ENCODE peak calls at places on chromosomes 3 and 15, in four cellular contexts. R is SK-N-SH, Z is IMR-90, S is HCT116. I is an unnamed sample.

GRCh38 chr3:35448681-35449080 is 190.6 kb upstream of the ARPP21 start:
- DNase-seq in R (no peak), Z (no peak), S (no peak), I (no peak)

GRCh38 chr3:116770815-116771450 is 61.4 kb downstream of the TUSC7 start:
- DNase-seq in R (peak; percentile 55), Z (peak; percentile 80), S (peak; percentile 54), I (peak; percentile 53)

GRCh38 chr15:72339777-72340177 is 19.8 kb upstream of the CELF6 start:
- DNase-seq in R (peak; percentile 62), Z (peak; percentile 91), S (no peak), I (no peak)

GRCh38 chr3:105401254-105401653 is 34.5 kb downstream of the ALCAM start:
- DNase-seq in R (no peak), Z (no peak), S (no peak), I (no peak)

GRCh38 chr15:90213123-90213817 is 12.1 kb downstream of the SEMA4B start:
- DNase-seq in R (no peak), Z (no peak), S (no peak), I (no peak)

GRCh38 chr3:18575573-18575972 is 150.4 kb upstream of the SATB1 start:
- DNase-seq in R (no peak), Z (no peak), S (no peak), I (no peak)

GRCh38 chr15:88911766-88912118 is 1.4 kb downstream of the MFGE8 start:
- DNase-seq in R (no peak), Z (peak; percentile 70), S (no peak), I (no peak)

GRCh38 chr15:29123991-29124390 is 145.6 kb downstream of the NSMCE3 start:
- DNase-seq in R (no peak), Z (no peak), S (no peak), I (no peak)

GRCh38 chr15:64282701-64283100 is 73.3 kb downstream of the CSNK1G1 start:
- DNase-seq in R (no peak), Z (peak; percentile 48), S (no peak), I (no peak)

DNA sequence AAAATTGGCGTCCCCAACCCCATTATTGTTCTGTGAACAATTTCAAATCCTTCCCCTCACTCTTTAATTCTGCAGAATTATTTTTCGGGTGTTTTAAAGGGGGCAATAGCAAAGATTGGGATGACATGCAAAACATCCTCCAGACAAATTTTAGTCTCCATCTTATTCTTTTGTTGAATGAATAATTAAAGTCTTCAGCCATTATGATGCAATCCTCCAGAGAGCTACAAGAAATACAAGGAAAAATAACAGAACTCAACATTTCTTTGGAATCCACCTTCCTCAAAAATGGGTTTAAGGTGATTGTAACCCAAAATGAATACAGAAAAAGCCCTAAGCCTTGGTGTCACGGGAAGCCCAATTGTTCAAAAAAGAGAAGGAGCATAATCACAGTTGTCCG is 49.9 kb downstream of the FOXP1 start:
- DNase-seq in R (no peak), Z (no peak), S (no peak), I (no peak)
- H3K27ac ChIP-seq in R (no peak overlapping the region), Z (no peak overlapping the region), S (no peak overlapping the region), I (peak overlapping the region; percentile 72)

DNA sequence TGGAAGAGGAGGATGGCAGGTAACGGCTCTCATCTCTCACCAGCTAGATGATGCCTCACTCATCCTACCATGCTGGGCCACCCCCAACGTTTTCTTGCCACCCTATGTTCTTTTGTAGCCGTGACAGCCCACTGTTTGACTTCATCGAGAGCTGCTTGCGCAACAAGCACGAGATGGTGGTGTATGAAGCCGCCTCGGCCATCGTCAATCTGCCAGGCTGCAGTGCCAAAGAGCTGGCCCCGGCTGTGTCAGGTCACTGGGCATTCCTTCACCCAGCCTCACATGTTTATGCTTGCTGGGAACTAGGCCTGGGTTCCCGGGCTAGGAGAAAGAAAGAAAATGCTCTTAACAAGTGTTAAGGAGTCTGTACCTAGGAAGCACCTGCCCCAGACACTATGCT is 8.2 kb downstream of the COPG1 start:
- DNase-seq in R (no peak), Z (no peak), S (no peak), I (no peak)
- H3K36me3 ChIP-seq in R (peaks cover 77% of the 10 kb centered on the region), Z (peaks cover 76% of the 10 kb centered on the region), S (peaks cover 52% of the 10 kb centered on the region), I (peaks cover 41% of the 10 kb centered on the region)

GRCh38 chr3:34206996-34207395 is 408.6 kb downstream of the PDCD6IP start:
- DNase-seq in R (no peak), Z (peak; percentile 0), S (no peak), I (no peak)

GRCh38 chr3:34202975-34203374 is 404.5 kb downstream of the PDCD6IP start:
- DNase-seq in R (no peak), Z (no peak), S (no peak), I (no peak)

GRCh38 chr3:34200576-34200975 is 402.1 kb downstream of the PDCD6IP start:
- DNase-seq in R (no peak), Z (no peak), S (no peak), I (no peak)

GRCh38 chr3:34207826-34208225 is 409.4 kb downstream of the PDCD6IP start:
- DNase-seq in R (no peak), Z (no peak), S (no peak), I (no peak)

GRCh38 chr3:34203386-34203785 is 405.0 kb downstream of the PDCD6IP start:
- DNase-seq in R (no peak), Z (no peak), S (no peak), I (no peak)
- H3K27ac ChIP-seq in R (no peak overlapping the region), Z (no peak overlapping the region), S (no peak overlapping the region), I (no peak overlapping the region)

GRCh38 chr15:58641660-58642059 is 107.8 kb downstream of the ADAM10 start:
- DNase-seq in R (no peak), Z (no peak), S (no peak), I (no peak)

GRCh38 chr15:58643996-58644395 is 105.5 kb downstream of the ADAM10 start:
- DNase-seq in R (no peak), Z (no peak), S (no peak), I (no peak)

GRCh38 chr15:58639002-58639756 is 110.3 kb downstream of the ADAM10 start:
- DNase-seq in R (no peak), Z (no peak), S (no peak), I (no peak)

DNA sequence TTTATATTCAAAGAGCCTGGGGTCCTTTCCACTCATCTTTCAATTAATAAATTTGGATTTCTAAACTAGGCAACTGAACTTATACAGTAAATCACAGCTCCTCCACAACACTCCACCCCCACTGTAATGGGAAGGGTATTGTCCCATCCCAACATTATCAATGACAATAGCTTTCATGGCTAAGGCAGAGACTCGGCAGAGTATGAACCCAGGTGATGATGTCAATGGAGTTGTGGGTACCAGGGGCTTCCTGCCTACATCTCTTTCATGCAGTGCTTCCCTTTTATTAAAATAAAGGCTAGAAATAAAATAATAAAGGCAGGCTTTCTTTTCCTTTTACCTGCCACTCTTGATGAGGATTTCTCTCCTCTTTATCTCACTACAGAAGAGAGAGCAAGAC is 109.5 kb downstream of the ADAM10 start:
- DNase-seq in R (no peak), Z (no peak), S (no peak), I (no peak)
- H3K36me3 ChIP-seq in R (peaks cover 33% of the 10 kb centered on the region), Z (peaks cover 18% of the 10 kb centered on the region), S (peaks cover 7% of the 10 kb centered on the region), I (no peaks in the 10 kb centered on the region)

GRCh38 chr3:106963446-106963845 is 413.8 kb upstream of the CCDC54 start:
- DNase-seq in R (no peak), Z (peak; percentile 59), S (no peak), I (no peak)
- H3K27ac ChIP-seq in R (no peak overlapping the region), Z (no peak overlapping the region), S (no peak overlapping the region), I (no peak overlapping the region)

DNA sequence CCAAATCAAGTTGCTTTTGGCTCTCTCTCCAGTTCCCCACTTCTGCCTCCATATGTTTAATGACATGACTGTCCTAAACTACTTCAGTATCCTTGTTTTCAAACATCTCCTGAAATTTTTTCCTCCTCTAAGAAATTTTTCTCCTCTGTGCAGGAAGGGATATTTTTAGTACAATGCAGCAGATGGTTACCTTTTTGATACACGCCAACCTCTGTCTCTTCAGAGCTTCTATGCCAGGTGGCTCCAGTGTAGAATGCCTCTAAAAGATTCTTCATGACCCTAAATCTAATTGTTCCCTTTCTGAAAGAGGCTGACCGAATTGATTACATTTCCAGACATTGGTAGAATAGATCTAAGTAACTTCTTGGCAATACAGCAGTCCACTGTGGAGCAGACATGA is 33.7 kb downstream of the TMOD3 start:
- DNase-seq in R (no peak), Z (no peak), S (no peak), I (no peak)
- H3K36me3 ChIP-seq in R (peaks cover 29% of the 10 kb centered on the region), Z (peaks cover 9% of the 10 kb centered on the region), S (peaks cover 12% of the 10 kb centered on the region), I (no peaks in the 10 kb centered on the region)

GRCh38 chr3:46926871-46927717 is 49.5 kb downstream of the CCDC12 start:
- DNase-seq in R (no peak), Z (no peak), S (no peak), I (peak; percentile 40)
- H3K27ac ChIP-seq in R (no peak overlapping the region), Z (no peak overlapping the region), S (no peak overlapping the region), I (peak overlapping the region; percentile 8)

GRCh38 chr3:170132335-170132734 is 49.2 kb downstream of the PHC3 start:
- DNase-seq in R (no peak), Z (no peak), S (no peak), I (no peak)
- H3K36me3 ChIP-seq in R (peaks cover 88% of the 10 kb centered on the region), Z (peaks cover 28% of the 10 kb centered on the region), S (peaks cover 30% of the 10 kb centered on the region), I (peaks cover 15% of the 10 kb centered on the region)

GRCh38 chr3:31696815-31697548 is 164.3 kb downstream of the STT3B start:
- DNase-seq in R (no peak), Z (no peak), S (no peak), I (no peak)

GRCh38 chr3:31693346-31693745 is 160.6 kb downstream of the STT3B start:
- DNase-seq in R (no peak), Z (no peak), S (no peak), I (no peak)

GRCh38 chr3:31696009-31696297 is 163.2 kb downstream of the STT3B start:
- DNase-seq in R (no peak), Z (no peak), S (no peak), I (no peak)

GRCh38 chr3:31692714-31693113 is 160.0 kb downstream of the STT3B start:
- DNase-seq in R (no peak), Z (no peak), S (no peak), I (no peak)

DNA sequence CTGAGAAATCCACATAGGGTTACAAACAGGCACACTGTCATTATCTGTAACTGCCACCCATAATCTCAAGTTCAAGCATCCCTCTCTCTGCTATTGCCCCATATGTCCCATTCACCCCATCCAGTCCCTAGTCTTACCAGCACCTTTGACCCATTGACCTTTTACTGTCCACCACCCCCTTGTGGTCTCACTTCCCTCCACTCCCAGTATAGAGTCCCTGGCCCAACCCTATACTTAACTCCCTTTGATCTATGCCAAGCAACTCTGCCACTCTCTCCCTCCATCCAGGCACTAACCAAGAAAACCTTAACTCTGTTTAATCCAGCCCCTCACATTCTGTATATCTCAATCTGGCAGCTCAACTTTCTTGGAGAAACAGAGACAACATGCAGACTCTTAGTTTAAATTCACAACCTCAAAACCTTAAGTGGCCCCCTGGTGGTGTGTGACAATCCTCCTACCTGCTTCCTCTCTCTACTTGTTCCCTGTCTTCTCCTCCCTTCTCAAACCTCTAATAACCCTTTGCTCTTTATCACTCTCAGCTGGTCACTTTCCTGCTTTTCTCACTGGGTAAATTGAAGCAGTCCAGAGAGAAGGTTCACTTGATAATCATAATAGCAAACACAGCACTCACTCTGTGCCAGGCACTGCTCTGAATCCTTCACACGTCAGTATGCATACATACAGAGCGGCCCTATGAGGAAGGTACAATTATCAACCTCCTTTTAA is 162.7 kb downstream of the STT3B start:
- DNase-seq in R (no peak), Z (no peak), S (no peak), I (no peak)
- H3K27ac ChIP-seq in R (no peak overlapping the region), Z (no peak overlapping the region), S (no peak overlapping the region), I (no peak overlapping the region)

I was measured in breast epithelium.